ENCODE peak calls at places on chromosomes 7 and 10, in ten cellular contexts. F is COR-L47, O is NT2/D1, P is NCI-H1436, H is non-pigmented ciliary epithelial cell, I is left cardiac atrium, N is AG10803, C is anterior cingulate cortex, V is NCI-H1694, D is lung microvascular endothelial cell. R is an unnamed sample.

GRCh38 chr10:100562008-100562672 is 26.4 kb downstream of the HIF1AN start:
- DNase-seq in V (peak), C (peak), D (peak), P (peak), I (peak), F (no peak), O (peak), H (peak), N (peak), R (peak)

GRCh38 chr10:71434760-71435394 is 38.2 kb downstream of the CDH23 start:
- DNase-seq in P (no peak), C (no peak), I (no peak), O (no peak), N (no peak), H (no peak), V (peak), D (no peak), F (no peak), R (no peak)

GRCh38 chr7:119452401-119452800 is 820.6 kb upstream of the KCND2 start:
- DNase-seq in P (no peak), C (no peak), I (no peak), N (no peak), F (no peak), H (no peak), V (no peak), O (no peak), D (no peak), R (no peak)

GRCh38 chr10:15780353-15781135 is 60.8 kb upstream of the ITGA8 start:
- DNase-seq in H (no peak), P (peak), I (peak), V (no peak), N (peak), F (no peak), C (peak), D (peak), O (no peak), R (no peak)

GRCh38 chr7:100674441-100675407 is 1.2 kb downstream of the GNB2 start:
- DNase-seq in H (no peak), I (peak), D (peak), F (no peak), P (no peak), V (peak), O (no peak), N (no peak), C (peak), R (no peak)

GRCh38 chr7:121433775-121434174 is 37.7 kb upstream of the FAM3C start:
- DNase-seq in C (no peak), N (no peak), V (no peak), H (no peak), O (no peak), P (no peak), F (no peak), D (no peak), I (no peak), R (no peak)

GRCh38 chr10:7410306-7410799 is 481 bp downstream of the SFMBT2 start:
- DNase-seq in N (no peak), P (no peak), D (no peak), O (no peak), F (no peak), C (no peak), I (no peak), H (no peak), V (no peak), R (no peak)

GRCh38 chr7:24227603-24228359 is 56.2 kb upstream of the NPY start:
- DNase-seq in P (no peak), V (no peak), O (no peak), C (no peak), F (no peak), D (no peak), H (no peak), N (no peak), I (no peak), R (no peak)

GRCh38 chr10:85868627-85869499 is 497.7 kb downstream of the GRID1 start:
- DNase-seq in O (no peak), H (no peak), D (no peak), N (no peak), I (no peak), P (no peak), C (no peak), V (no peak), F (no peak), R (no peak)

GRCh38 chr10:79063661-79064490 is 4.9 kb upstream of the ZMIZ1 start:
- DNase-seq in D (no peak), O (no peak), N (no peak), C (no peak), H (no peak), P (no peak), V (no peak), I (peak), F (no peak), R (no peak)

GRCh38 chr10:125284875-125285597 is 124.7 kb upstream of the CTBP2 start:
- DNase-seq in N (no peak), C (no peak), O (peak), F (no peak), I (no peak), D (peak), H (no peak), P (no peak), V (no peak), R (no peak)

GRCh38 chr10:93999401-93999851 is 5.7 kb downstream of the PLCE1 start:
- DNase-seq in D (no peak), P (no peak), V (no peak), F (no peak), I (peak), H (no peak), O (no peak), C (peak), N (peak), R (no peak)

GRCh38 chr10:44382981-44383748 is 1.7 kb downstream of the CXCL12 start:
- DNase-seq in N (no peak), V (no peak), F (no peak), D (no peak), I (no peak), P (no peak), H (no peak), O (no peak), C (no peak), R (no peak)

GRCh38 chr10:131862548-131862947 is 38.3 kb upstream of the PPP2R2D start:
- DNase-seq in P (no peak), D (no peak), I (no peak), O (no peak), N (no peak), H (no peak), V (no peak), C (no peak), F (no peak), R (no peak)

GRCh38 chr7:118110178-118110577 is 73.8 kb upstream of the LSM8 start:
- DNase-seq in V (no peak), D (no peak), C (no peak), N (no peak), F (no peak), P (no peak), H (no peak), O (no peak), I (no peak), R (no peak)

GRCh38 chr10:83458611-83459010 is 680.7 kb upstream of the GHITM start:
- DNase-seq in D (no peak), H (no peak), V (no peak), N (no peak), I (no peak), F (no peak), C (no peak), O (no peak), P (no peak), R (no peak)

GRCh38 chr7:140212100-140212881 is 35.5 kb upstream of the KDM7A start:
- DNase-seq in D (peak), H (no peak), V (no peak), C (no peak), N (no peak), O (no peak), P (no peak), I (no peak), F (no peak), R (no peak)

GRCh38 chr7:41436139-41436538 is 266.8 kb downstream of the INHBA start:
- DNase-seq in P (no peak), O (no peak), I (no peak), D (no peak), H (no peak), F (no peak), C (no peak), N (no peak), V (no peak), R (no peak)

GRCh38 chr10:70579234-70580002 is 23.1 kb downstream of the PRF1 start:
- DNase-seq in N (no peak), V (no peak), I (peak), F (no peak), O (no peak), H (no peak), P (no peak), D (no peak), C (no peak), R (no peak)

GRCh38 chr7:69335331-69335730 is 262.9 kb upstream of the AUTS2 start:
- DNase-seq in N (peak), C (no peak), O (no peak), I (no peak), V (no peak), H (no peak), F (no peak), D (no peak), P (no peak), R (no peak)

GRCh38 chr7:99898836-99899235 is 20.5 kb downstream of the TRIM4 start:
- DNase-seq in P (no peak), H (no peak), F (no peak), O (no peak), V (no peak), N (no peak), D (no peak), I (no peak), C (no peak), R (no peak)

GRCh38 chr7:105611856-105612775 is 30.8 kb upstream of the EFCAB10 start:
- DNase-seq in C (no peak), O (no peak), D (peak), N (peak), P (no peak), I (no peak), F (no peak), V (no peak), H (no peak), R (no peak)

GRCh38 chr7:150811-151221 is 41.6 kb upstream of the FAM20C start:
- DNase-seq in V (no peak), I (no peak), F (no peak), O (no peak), C (no peak), N (no peak), H (no peak), P (no peak), D (no peak), R (no peak)

GRCh38 chr7:41582116-41582515 is 120.8 kb downstream of the INHBA start:
- DNase-seq in V (no peak), N (no peak), C (no peak), I (no peak), P (no peak), O (no peak), D (peak), H (no peak), F (no peak), R (no peak)

GRCh38 chr10:24866615-24867583 is 85.5 kb downstream of the PRTFDC1 start:
- DNase-seq in V (no peak), P (peak), D (peak), N (peak), C (peak), O (no peak), H (peak), F (no peak), I (peak), R (no peak)

GRCh38 chr10:11794566-11794965 is 28.6 kb upstream of the PROSER2 start:
- DNase-seq in D (no peak), V (no peak), O (no peak), C (no peak), N (no peak), P (no peak), I (no peak), H (no peak), F (no peak), R (no peak)

GRCh38 chr7:416761-417624 is 102.7 kb downstream of the PDGFA start:
- DNase-seq in O (no peak), F (no peak), D (no peak), N (no peak), V (no peak), C (no peak), H (no peak), P (no peak), I (no peak), R (no peak)

GRCh38 chr10:32963102-32963501 is 5.1 kb upstream of the ITGB1 start:
- DNase-seq in F (no peak), I (no peak), V (no peak), O (no peak), N (peak), P (no peak), D (peak), H (peak), C (no peak), R (no peak)